ENCODE peak calls at places on chromosomes 4 and X, in nine cellular contexts. One of them, this sample, is unnamed.

GRCh38 chr4:108473163-108473720 is 147.1 kb upstream of the RPL34 start:
- DNase-seq in neural progenitor cell: no peak
- DNase-seq in SK-N-SH: peak; percentile 32
- DNase-seq in hepatocyte: no peak
- DNase-seq in MM.1S: no peak
- DNase-seq in GM23248: no peak
- DNase-seq in PC-3: no peak
- DNase-seq in OCI-LY7: no peak
- DNase-seq in HCT116: no peak
- DNase-seq in this sample: no peak

GRCh38 chr4:125434136-125434535 is 119.4 kb downstream of the FAT4 start:
- DNase-seq in neural progenitor cell: no peak
- DNase-seq in SK-N-SH: no peak
- DNase-seq in hepatocyte: no peak
- DNase-seq in MM.1S: no peak
- DNase-seq in GM23248: peak; percentile 75
- DNase-seq in PC-3: no peak
- DNase-seq in OCI-LY7: no peak
- DNase-seq in HCT116: no peak
- DNase-seq in this sample: no peak

GRCh38 chr4:2685541-2685940 is 70.6 kb downstream of the TNIP2 start:
- DNase-seq in neural progenitor cell: no peak
- DNase-seq in SK-N-SH: no peak
- DNase-seq in hepatocyte: no peak
- DNase-seq in MM.1S: no peak
- DNase-seq in GM23248: peak; percentile 75
- DNase-seq in PC-3: no peak
- DNase-seq in OCI-LY7: no peak
- DNase-seq in HCT116: no peak
- DNase-seq in this sample: no peak

GRCh38 chr4:106773106-106773905 is 262.8 kb downstream of the DKK2 start:
- DNase-seq in neural progenitor cell: no peak
- DNase-seq in SK-N-SH: no peak
- DNase-seq in hepatocyte: no peak
- DNase-seq in MM.1S: no peak
- DNase-seq in GM23248: peak; percentile 72
- DNase-seq in PC-3: no peak
- DNase-seq in OCI-LY7: no peak
- DNase-seq in HCT116: no peak
- DNase-seq in this sample: no peak

GRCh38 chr4:155523358-155523757 is 143.3 kb upstream of the GUCY1A1 start:
- DNase-seq in neural progenitor cell: no peak
- DNase-seq in SK-N-SH: no peak
- DNase-seq in hepatocyte: no peak
- DNase-seq in MM.1S: no peak
- DNase-seq in GM23248: no peak
- DNase-seq in PC-3: no peak
- DNase-seq in OCI-LY7: no peak
- DNase-seq in HCT116: no peak
- DNase-seq in this sample: no peak

GRCh38 chrX:3990569-3990968 is 277.1 kb upstream of the PRKX start:
- DNase-seq in neural progenitor cell: peak; percentile 33
- DNase-seq in SK-N-SH: no peak
- DNase-seq in hepatocyte: peak; percentile 13
- DNase-seq in MM.1S: no peak
- DNase-seq in GM23248: no peak
- DNase-seq in PC-3: no peak
- DNase-seq in OCI-LY7: no peak
- DNase-seq in HCT116: no peak
- DNase-seq in this sample: peak; percentile 23

GRCh38 chr4:79015406-79015805 is 76.2 kb upstream of the PAQR3 start:
- DNase-seq in neural progenitor cell: no peak
- DNase-seq in SK-N-SH: no peak
- DNase-seq in hepatocyte: no peak
- DNase-seq in MM.1S: no peak
- DNase-seq in GM23248: no peak
- DNase-seq in PC-3: no peak
- DNase-seq in OCI-LY7: no peak
- DNase-seq in HCT116: no peak
- DNase-seq in this sample: no peak

GRCh38 chr4:60945641-60946040 is 254.5 kb upstream of the ADGRL3 start:
- DNase-seq in neural progenitor cell: peak; percentile 17
- DNase-seq in SK-N-SH: no peak
- DNase-seq in hepatocyte: no peak
- DNase-seq in MM.1S: no peak
- DNase-seq in GM23248: no peak
- DNase-seq in PC-3: peak; percentile 21
- DNase-seq in OCI-LY7: no peak
- DNase-seq in HCT116: no peak
- DNase-seq in this sample: no peak

GRCh38 chrX:110449312-110449711 is 90.7 kb downstream of the RTL9 start:
- DNase-seq in neural progenitor cell: no peak
- DNase-seq in SK-N-SH: no peak
- DNase-seq in hepatocyte: no peak
- DNase-seq in MM.1S: no peak
- DNase-seq in GM23248: no peak
- DNase-seq in PC-3: no peak
- DNase-seq in OCI-LY7: no peak
- DNase-seq in HCT116: no peak
- DNase-seq in this sample: no peak

GRCh38 chrX:38335382-38335781 is 8.1 kb upstream of the RPGR start:
- DNase-seq in neural progenitor cell: no peak
- DNase-seq in SK-N-SH: peak; percentile 43
- DNase-seq in hepatocyte: no peak
- DNase-seq in MM.1S: no peak
- DNase-seq in GM23248: peak; percentile 7
- DNase-seq in PC-3: no peak
- DNase-seq in OCI-LY7: no peak
- DNase-seq in HCT116: no peak
- DNase-seq in this sample: no peak

GRCh38 chr4:98657531-98658286 is 702 bp downstream of the TSPAN5 start:
- DNase-seq in neural progenitor cell: peak; percentile 72
- DNase-seq in SK-N-SH: peak; percentile 87
- DNase-seq in hepatocyte: peak; percentile 54
- DNase-seq in MM.1S: peak; percentile 50
- DNase-seq in GM23248: peak; percentile 80
- DNase-seq in PC-3: peak; percentile 66
- DNase-seq in OCI-LY7: no peak
- DNase-seq in HCT116: no peak
- DNase-seq in this sample: peak; percentile 74

GRCh38 chrX:40099046-40099968 is 1.5 kb upstream of the BCOR start:
- DNase-seq in neural progenitor cell: peak; percentile 59
- DNase-seq in SK-N-SH: peak; percentile 70
- DNase-seq in hepatocyte: peak; percentile 55
- DNase-seq in MM.1S: peak; percentile 72
- DNase-seq in GM23248: peak; percentile 59
- DNase-seq in PC-3: no peak
- DNase-seq in OCI-LY7: peak; percentile 87
- DNase-seq in HCT116: no peak
- DNase-seq in this sample: peak; percentile 71

GRCh38 chr4:8820178-8821102 is 51.2 kb downstream of the HMX1 start:
- DNase-seq in neural progenitor cell: peak; percentile 1
- DNase-seq in SK-N-SH: peak; percentile 6
- DNase-seq in hepatocyte: no peak
- DNase-seq in MM.1S: no peak
- DNase-seq in GM23248: no peak
- DNase-seq in PC-3: no peak
- DNase-seq in OCI-LY7: no peak
- DNase-seq in HCT116: no peak
- DNase-seq in this sample: no peak
- TF ChIP-seq EZH2phosphoT487 in neural progenitor cell: no peak
- TF ChIP-seq EZH2phosphoT487 in SK-N-SH: no peak
- TF ChIP-seq EZH2phosphoT487 in hepatocyte: no peak
- TF ChIP-seq EZH2phosphoT487 in MM.1S: no peak
- TF ChIP-seq EZH2phosphoT487 in GM23248: no peak
- TF ChIP-seq EZH2phosphoT487 in PC-3: no peak
- TF ChIP-seq EZH2phosphoT487 in OCI-LY7: no peak
- TF ChIP-seq EZH2phosphoT487 in HCT116: no peak
- TF ChIP-seq EZH2phosphoT487 in this sample: no peak

GRCh38 chrX:136778020-136778419 is 2.7 kb downstream of the ARHGEF6 start:
- DNase-seq in neural progenitor cell: no peak
- DNase-seq in SK-N-SH: no peak
- DNase-seq in hepatocyte: no peak
- DNase-seq in MM.1S: no peak
- DNase-seq in GM23248: peak; percentile 11
- DNase-seq in PC-3: no peak
- DNase-seq in OCI-LY7: no peak
- DNase-seq in HCT116: no peak
- DNase-seq in this sample: no peak
- TF ChIP-seq EZH2phosphoT487 in neural progenitor cell: no peak
- TF ChIP-seq EZH2phosphoT487 in SK-N-SH: no peak
- TF ChIP-seq EZH2phosphoT487 in hepatocyte: no peak
- TF ChIP-seq EZH2phosphoT487 in MM.1S: no peak
- TF ChIP-seq EZH2phosphoT487 in GM23248: no peak
- TF ChIP-seq EZH2phosphoT487 in PC-3: no peak
- TF ChIP-seq EZH2phosphoT487 in OCI-LY7: no peak
- TF ChIP-seq EZH2phosphoT487 in HCT116: no peak
- TF ChIP-seq EZH2phosphoT487 in this sample: no peak

GRCh38 chr4:38177035-38177791 is 217.0 kb downstream of the PTTG2 start:
- DNase-seq in neural progenitor cell: no peak
- DNase-seq in SK-N-SH: no peak
- DNase-seq in hepatocyte: no peak
- DNase-seq in MM.1S: peak; percentile 91
- DNase-seq in GM23248: peak; percentile 53
- DNase-seq in PC-3: no peak
- DNase-seq in OCI-LY7: no peak
- DNase-seq in HCT116: no peak
- DNase-seq in this sample: no peak
- TF ChIP-seq EZH2phosphoT487 in neural progenitor cell: no peak
- TF ChIP-seq EZH2phosphoT487 in SK-N-SH: no peak
- TF ChIP-seq EZH2phosphoT487 in hepatocyte: no peak
- TF ChIP-seq EZH2phosphoT487 in MM.1S: no peak
- TF ChIP-seq EZH2phosphoT487 in GM23248: no peak
- TF ChIP-seq EZH2phosphoT487 in PC-3: no peak
- TF ChIP-seq EZH2phosphoT487 in OCI-LY7: no peak
- TF ChIP-seq EZH2phosphoT487 in HCT116: no peak
- TF ChIP-seq EZH2phosphoT487 in this sample: no peak

GRCh38 chr4:143339497-143339896 is 2.8 kb downstream of the GAB1 start:
- DNase-seq in neural progenitor cell: no peak
- DNase-seq in SK-N-SH: no peak
- DNase-seq in hepatocyte: no peak
- DNase-seq in MM.1S: no peak
- DNase-seq in GM23248: no peak
- DNase-seq in PC-3: no peak
- DNase-seq in OCI-LY7: no peak
- DNase-seq in HCT116: no peak
- DNase-seq in this sample: no peak

GRCh38 chr4:143335979-143336827 is 473 bp upstream of the GAB1 start:
- DNase-seq in neural progenitor cell: peak; percentile 95
- DNase-seq in SK-N-SH: peak; percentile 92
- DNase-seq in hepatocyte: peak; percentile 90
- DNase-seq in MM.1S: peak; percentile 78
- DNase-seq in GM23248: peak; percentile 90
- DNase-seq in PC-3: peak; percentile 74
- DNase-seq in OCI-LY7: peak; percentile 74
- DNase-seq in HCT116: no peak
- DNase-seq in this sample: peak; percentile 95

GRCh38 chr4:143338313-143338712 is 1.6 kb downstream of the GAB1 start:
- DNase-seq in neural progenitor cell: no peak
- DNase-seq in SK-N-SH: no peak
- DNase-seq in hepatocyte: no peak
- DNase-seq in MM.1S: no peak
- DNase-seq in GM23248: peak; percentile 25
- DNase-seq in PC-3: peak; percentile 48
- DNase-seq in OCI-LY7: no peak
- DNase-seq in HCT116: no peak
- DNase-seq in this sample: no peak

GRCh38 chr4:143337600-143338287 is 1.1 kb downstream of the GAB1 start:
- DNase-seq in neural progenitor cell: peak; percentile 54
- DNase-seq in SK-N-SH: peak; percentile 37
- DNase-seq in hepatocyte: peak; percentile 78
- DNase-seq in MM.1S: peak; percentile 61
- DNase-seq in GM23248: peak; percentile 70
- DNase-seq in PC-3: peak; percentile 37
- DNase-seq in OCI-LY7: peak; percentile 57
- DNase-seq in HCT116: no peak
- DNase-seq in this sample: peak; percentile 68

DNA sequence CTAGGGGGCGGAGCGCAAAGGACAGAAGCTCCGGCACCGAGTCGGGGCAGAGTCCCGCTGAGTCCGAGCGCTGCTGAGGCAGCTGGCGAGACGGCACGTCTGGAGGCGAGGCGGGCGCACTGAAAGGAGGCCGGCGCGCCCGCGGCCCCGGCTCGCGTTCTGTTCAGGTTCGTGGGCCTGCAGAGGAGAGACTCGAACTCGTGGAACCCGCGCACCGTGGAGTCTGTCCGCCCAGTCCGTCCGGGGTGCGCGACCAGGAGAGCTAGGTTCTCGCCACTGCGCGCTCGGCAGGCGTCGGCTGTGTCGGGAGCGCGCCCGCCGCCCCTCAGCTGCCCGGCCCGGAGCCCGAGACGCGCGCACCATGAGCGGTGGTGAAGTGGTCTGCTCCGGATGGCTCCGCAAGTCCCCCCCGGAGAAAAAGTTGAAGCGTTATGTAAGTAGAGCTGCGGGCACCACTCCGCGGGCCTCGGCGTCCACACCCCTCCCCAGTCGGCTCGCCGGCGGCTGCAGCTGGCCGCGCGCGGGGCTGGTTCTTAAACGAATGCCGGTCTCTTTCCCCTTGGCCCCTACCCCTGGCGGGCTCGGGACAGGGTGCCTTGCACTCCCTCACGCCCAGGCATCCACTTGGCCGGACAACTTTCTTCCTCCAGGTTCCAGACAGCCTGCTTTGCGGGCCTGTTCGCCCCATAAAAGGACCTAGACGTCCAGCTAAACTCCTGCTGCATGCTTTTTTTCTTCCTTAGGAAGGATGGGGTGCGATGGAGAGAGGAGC is at the start of gene GAB1:
- DNase-seq in neural progenitor cell: peak; percentile 94
- DNase-seq in SK-N-SH: peak; percentile 82
- DNase-seq in hepatocyte: peak; percentile 92
- DNase-seq in MM.1S: peak; percentile 94
- DNase-seq in GM23248: peak; percentile 90
- DNase-seq in PC-3: peak; percentile 76
- DNase-seq in OCI-LY7: peak; percentile 94
- DNase-seq in HCT116: no peak
- DNase-seq in this sample: peak; percentile 91
- TF ChIP-seq EZH2phosphoT487 in neural progenitor cell: no peak
- TF ChIP-seq EZH2phosphoT487 in SK-N-SH: no peak
- TF ChIP-seq EZH2phosphoT487 in hepatocyte: no peak
- TF ChIP-seq EZH2phosphoT487 in MM.1S: no peak
- TF ChIP-seq EZH2phosphoT487 in GM23248: no peak
- TF ChIP-seq EZH2phosphoT487 in PC-3: no peak
- TF ChIP-seq EZH2phosphoT487 in OCI-LY7: no peak
- TF ChIP-seq EZH2phosphoT487 in HCT116: no peak
- TF ChIP-seq EZH2phosphoT487 in this sample: no peak

DNA sequence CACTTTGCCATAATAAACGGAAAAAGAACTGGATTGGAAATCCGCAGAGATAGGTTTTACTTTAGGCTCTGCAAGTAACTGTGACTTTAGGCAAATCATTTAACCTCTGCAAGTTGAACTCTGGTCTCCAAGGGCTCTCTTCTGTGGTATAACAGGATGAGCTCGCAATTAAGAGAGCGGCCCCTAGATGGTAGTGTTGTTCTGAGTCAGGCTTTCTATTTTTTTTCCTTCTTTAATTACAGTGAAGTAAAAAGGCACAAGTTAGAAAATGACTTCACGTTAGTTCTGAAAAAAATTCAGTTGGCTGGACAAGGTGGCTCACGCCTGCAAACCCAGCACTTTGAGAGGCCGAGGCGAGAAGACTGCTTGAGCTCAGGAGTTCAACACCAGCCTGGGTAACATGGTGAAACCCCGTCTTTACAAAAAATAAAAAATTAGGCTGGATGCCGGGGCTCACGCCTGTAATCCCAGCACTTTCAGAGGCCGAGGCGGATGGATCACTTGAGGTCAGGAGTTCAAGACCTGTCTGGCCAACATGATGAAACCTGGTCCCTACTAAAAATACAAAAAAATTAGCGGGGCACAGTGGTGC is 18.0 kb downstream of the RPS3A start:
- DNase-seq in neural progenitor cell: peak; percentile 71
- DNase-seq in SK-N-SH: peak; percentile 65
- DNase-seq in hepatocyte: peak; percentile 82
- DNase-seq in MM.1S: peak; percentile 72
- DNase-seq in GM23248: peak; percentile 80
- DNase-seq in PC-3: peak; percentile 72
- DNase-seq in OCI-LY7: peak; percentile 71
- DNase-seq in HCT116: peak; percentile 37
- DNase-seq in this sample: peak; percentile 88
- TF ChIP-seq EZH2phosphoT487 in neural progenitor cell: no peak
- TF ChIP-seq EZH2phosphoT487 in SK-N-SH: no peak
- TF ChIP-seq EZH2phosphoT487 in hepatocyte: no peak
- TF ChIP-seq EZH2phosphoT487 in MM.1S: no peak
- TF ChIP-seq EZH2phosphoT487 in GM23248: no peak
- TF ChIP-seq EZH2phosphoT487 in PC-3: no peak
- TF ChIP-seq EZH2phosphoT487 in OCI-LY7: no peak
- TF ChIP-seq EZH2phosphoT487 in HCT116: no peak
- TF ChIP-seq EZH2phosphoT487 in this sample: no peak